ENCODE peak calls at places on chromosome 15, in five cellular contexts. One of them, this sample, is unnamed.

GRCh38 chr15:51888593-51889195 is 59.2 kb downstream of the TMOD3 start:
- DNase-seq in IMR-90: peak; percentile 31
- DNase-seq in A549: peak; percentile 51
- DNase-seq in HepG2: no peak
- DNase-seq in SK-N-SH: peak; percentile 57
- DNase-seq in this sample: no peak

GRCh38 chr15:72155021-72155621 is 36.9 kb downstream of the SENP8 start:
- DNase-seq in A549: peak; percentile 67
- DNase-seq in SK-N-SH: peak; percentile 45
- DNase-seq in HepG2: no peak
- DNase-seq in IMR-90: peak; percentile 6
- DNase-seq in this sample: no peak

GRCh38 chr15:64943512-64944225 is 32.0 kb downstream of the ANKDD1A start:
- DNase-seq in IMR-90: no peak
- DNase-seq in HepG2: no peak
- DNase-seq in SK-N-SH: no peak
- DNase-seq in A549: no peak
- DNase-seq in this sample: peak; percentile 38

GRCh38 chr15:83108266-83109219 is 1.1 kb downstream of the TM6SF1 start:
- DNase-seq in IMR-90: peak; percentile 52
- DNase-seq in SK-N-SH: peak; percentile 33
- DNase-seq in HepG2: no peak
- DNase-seq in A549: peak; percentile 47
- DNase-seq in this sample: no peak

GRCh38 chr15:101172421-101173097 is 79.3 kb downstream of the CHSY1 start:
- DNase-seq in SK-N-SH: peak; percentile 74
- DNase-seq in IMR-90: peak; percentile 70
- DNase-seq in A549: no peak
- DNase-seq in HepG2: no peak
- DNase-seq in this sample: no peak

GRCh38 chr15:100665570-100665969 is 63.2 kb downstream of the ASB7 start:
- DNase-seq in A549: no peak
- DNase-seq in IMR-90: peak; percentile 58
- DNase-seq in SK-N-SH: no peak
- DNase-seq in HepG2: no peak
- DNase-seq in this sample: no peak

GRCh38 chr15:51240066-51240465 is 98.3 kb downstream of the CYP19A1 start:
- DNase-seq in A549: no peak
- DNase-seq in SK-N-SH: no peak
- DNase-seq in HepG2: no peak
- DNase-seq in IMR-90: no peak
- DNase-seq in this sample: no peak

GRCh38 chr15:44194397-44195150 is 497 bp downstream of the FRMD5 start:
- DNase-seq in SK-N-SH: peak; percentile 73
- DNase-seq in IMR-90: peak; percentile 85
- DNase-seq in A549: peak; percentile 48
- DNase-seq in HepG2: no peak
- DNase-seq in this sample: no peak

GRCh38 chr15:55222588-55222987 is 25.8 kb upstream of the RSL24D1 start:
- DNase-seq in HepG2: no peak
- DNase-seq in IMR-90: no peak
- DNase-seq in A549: no peak
- DNase-seq in SK-N-SH: no peak
- DNase-seq in this sample: no peak

GRCh38 chr15:101472033-101472432 is 17.5 kb downstream of the PCSK6 start:
- DNase-seq in IMR-90: no peak
- DNase-seq in SK-N-SH: no peak
- DNase-seq in HepG2: no peak
- DNase-seq in A549: no peak
- DNase-seq in this sample: no peak

GRCh38 chr15:96341465-96342142 is 11.1 kb downstream of the NR2F2 start:
- DNase-seq in A549: no peak
- DNase-seq in HepG2: no peak
- DNase-seq in SK-N-SH: no peak
- DNase-seq in IMR-90: no peak
- DNase-seq in this sample: no peak

GRCh38 chr15:47517737-47518136 is 199.6 kb upstream of the SEMA6D start:
- DNase-seq in SK-N-SH: no peak
- DNase-seq in HepG2: no peak
- DNase-seq in IMR-90: peak; percentile 13
- DNase-seq in A549: no peak
- DNase-seq in this sample: no peak
- TF ChIP-seq RFX5 in SK-N-SH: no peak
- TF ChIP-seq RFX5 in HepG2: no peak
- TF ChIP-seq RFX5 in IMR-90: no peak
- TF ChIP-seq RFX5 in A549: no peak
- TF ChIP-seq RFX5 in this sample: no peak

GRCh38 chr15:53251998-53252397 is 461.9 kb upstream of the ONECUT1 start:
- DNase-seq in HepG2: peak; percentile 23
- DNase-seq in SK-N-SH: no peak
- DNase-seq in IMR-90: no peak
- DNase-seq in A549: no peak
- DNase-seq in this sample: no peak
- H3K4me1 ChIP-seq in HepG2: peaks cover 9% of the 10 kb centered on the region
- H3K4me1 ChIP-seq in SK-N-SH: no peaks in the 10 kb centered on the region
- H3K4me1 ChIP-seq in IMR-90: no peaks in the 10 kb centered on the region
- H3K4me1 ChIP-seq in A549: no peaks in the 10 kb centered on the region
- H3K4me1 ChIP-seq in this sample: no peaks in the 10 kb centered on the region

DNA sequence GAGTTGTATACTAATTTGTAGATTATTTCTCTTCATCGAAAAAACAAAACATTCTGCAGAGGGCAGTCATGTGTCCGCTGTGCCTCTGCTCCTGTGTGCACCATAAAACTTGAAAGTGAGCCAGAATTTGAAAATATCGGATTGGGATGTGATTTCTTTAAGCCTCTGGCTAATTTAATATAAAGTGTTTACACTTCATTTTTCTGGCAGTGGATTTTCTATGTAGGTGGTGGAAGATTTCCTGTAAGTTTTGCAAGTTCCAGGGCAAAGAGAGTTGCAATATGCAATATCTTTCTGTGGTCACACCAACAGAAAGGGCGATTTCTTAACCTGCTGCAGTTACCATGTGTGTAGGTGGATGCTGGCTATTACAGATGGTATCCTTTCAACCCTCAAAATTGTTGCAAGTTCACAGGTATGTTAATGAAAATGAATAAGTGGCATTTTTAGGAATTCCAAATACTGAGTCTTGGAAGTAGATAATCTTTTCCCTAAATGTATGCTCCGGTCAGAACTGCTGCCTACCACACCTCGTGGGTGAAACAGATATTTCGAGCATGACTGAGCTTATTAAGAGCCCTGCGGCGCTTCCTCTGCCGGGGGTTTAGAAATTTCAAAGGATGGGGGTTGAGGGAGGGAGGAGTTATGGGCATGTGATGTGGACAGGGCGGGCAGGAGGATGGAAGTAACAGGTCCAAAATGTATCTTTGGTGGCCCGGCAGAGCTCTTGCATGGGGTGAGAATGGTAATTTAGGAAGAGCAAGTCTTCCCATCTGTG is 134.0 kb downstream of the PGPEP1L start:
- DNase-seq in SK-N-SH: no peak
- DNase-seq in HepG2: no peak
- DNase-seq in IMR-90: peak; percentile 83
- DNase-seq in A549: peak; percentile 97
- DNase-seq in this sample: no peak
- TF ChIP-seq RFX5 in SK-N-SH: no peak
- TF ChIP-seq RFX5 in HepG2: no peak
- TF ChIP-seq RFX5 in IMR-90: no peak
- TF ChIP-seq RFX5 in A549: peak; percentile 36
- TF ChIP-seq RFX5 in this sample: no peak

GRCh38 chr15:42131006-42131405 is 25.4 kb downstream of the PLA2G4F start:
- DNase-seq in HepG2: no peak
- DNase-seq in IMR-90: no peak
- DNase-seq in A549: no peak
- DNase-seq in SK-N-SH: no peak
- DNase-seq in this sample: no peak

GRCh38 chr15:42133892-42134502 is 22.4 kb downstream of the PLA2G4F start:
- DNase-seq in SK-N-SH: peak; percentile 50
- DNase-seq in A549: peak; percentile 54
- DNase-seq in IMR-90: peak; percentile 17
- DNase-seq in HepG2: peak; percentile 52
- DNase-seq in this sample: peak; percentile 95

GRCh38 chr15:42134617-42135243 is 21.7 kb downstream of the PLA2G4F start:
- DNase-seq in A549: no peak
- DNase-seq in SK-N-SH: no peak
- DNase-seq in HepG2: peak; percentile 68
- DNase-seq in IMR-90: no peak
- DNase-seq in this sample: peak; percentile 22

GRCh38 chr15:42131826-42132806 is 24.3 kb downstream of the PLA2G4F start:
- DNase-seq in IMR-90: no peak
- DNase-seq in SK-N-SH: no peak
- DNase-seq in HepG2: no peak
- DNase-seq in A549: no peak
- DNase-seq in this sample: no peak

DNA sequence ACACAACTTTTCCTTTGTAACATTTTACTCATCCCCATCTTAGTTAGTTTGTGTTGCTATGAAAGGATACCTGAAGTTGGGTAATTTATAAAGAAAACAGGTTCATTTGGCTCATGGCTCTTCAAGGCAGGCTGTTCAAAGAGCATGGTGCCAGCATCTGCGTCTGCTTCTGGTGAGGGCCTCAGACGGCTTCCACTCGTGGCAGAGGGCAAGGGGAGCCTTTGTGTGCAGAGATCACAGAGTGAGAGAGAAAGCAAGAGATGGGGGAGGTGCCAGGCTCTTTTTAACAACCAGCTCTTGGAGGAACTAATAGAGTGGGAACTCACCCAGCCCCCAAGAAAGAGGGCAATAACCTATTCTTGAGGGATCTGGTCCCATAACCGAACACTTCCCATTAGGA is 23.1 kb downstream of the PLA2G4F start:
- DNase-seq in IMR-90: no peak
- DNase-seq in A549: no peak
- DNase-seq in SK-N-SH: no peak
- DNase-seq in HepG2: no peak
- DNase-seq in this sample: no peak
- H3K4me1 ChIP-seq in IMR-90: no peaks in the 10 kb centered on the region
- H3K4me1 ChIP-seq in A549: peaks cover 15% of the 10 kb centered on the region
- H3K4me1 ChIP-seq in SK-N-SH: no peaks in the 10 kb centered on the region
- H3K4me1 ChIP-seq in HepG2: peaks cover 47% of the 10 kb centered on the region
- H3K4me1 ChIP-seq in this sample: peaks cover 7% of the 10 kb centered on the region

GRCh38 chr15:40908095-40908494 is 13.8 kb downstream of the VPS18 start:
- DNase-seq in SK-N-SH: no peak
- DNase-seq in A549: no peak
- DNase-seq in HepG2: no peak
- DNase-seq in IMR-90: no peak
- DNase-seq in this sample: no peak

GRCh38 chr15:40904552-40905201 is 10.4 kb downstream of the VPS18 start:
- DNase-seq in IMR-90: no peak
- DNase-seq in A549: no peak
- DNase-seq in HepG2: no peak
- DNase-seq in SK-N-SH: no peak
- DNase-seq in this sample: no peak

GRCh38 chr15:40906947-40907802 is 12.9 kb downstream of the VPS18 start:
- DNase-seq in A549: no peak
- DNase-seq in HepG2: no peak
- DNase-seq in SK-N-SH: peak; percentile 72
- DNase-seq in IMR-90: peak; percentile 41
- DNase-seq in this sample: no peak

GRCh38 chr15:40902605-40903561 is 8.6 kb downstream of the VPS18 start:
- DNase-seq in HepG2: no peak
- DNase-seq in SK-N-SH: no peak
- DNase-seq in IMR-90: no peak
- DNase-seq in A549: no peak
- DNase-seq in this sample: no peak

DNA sequence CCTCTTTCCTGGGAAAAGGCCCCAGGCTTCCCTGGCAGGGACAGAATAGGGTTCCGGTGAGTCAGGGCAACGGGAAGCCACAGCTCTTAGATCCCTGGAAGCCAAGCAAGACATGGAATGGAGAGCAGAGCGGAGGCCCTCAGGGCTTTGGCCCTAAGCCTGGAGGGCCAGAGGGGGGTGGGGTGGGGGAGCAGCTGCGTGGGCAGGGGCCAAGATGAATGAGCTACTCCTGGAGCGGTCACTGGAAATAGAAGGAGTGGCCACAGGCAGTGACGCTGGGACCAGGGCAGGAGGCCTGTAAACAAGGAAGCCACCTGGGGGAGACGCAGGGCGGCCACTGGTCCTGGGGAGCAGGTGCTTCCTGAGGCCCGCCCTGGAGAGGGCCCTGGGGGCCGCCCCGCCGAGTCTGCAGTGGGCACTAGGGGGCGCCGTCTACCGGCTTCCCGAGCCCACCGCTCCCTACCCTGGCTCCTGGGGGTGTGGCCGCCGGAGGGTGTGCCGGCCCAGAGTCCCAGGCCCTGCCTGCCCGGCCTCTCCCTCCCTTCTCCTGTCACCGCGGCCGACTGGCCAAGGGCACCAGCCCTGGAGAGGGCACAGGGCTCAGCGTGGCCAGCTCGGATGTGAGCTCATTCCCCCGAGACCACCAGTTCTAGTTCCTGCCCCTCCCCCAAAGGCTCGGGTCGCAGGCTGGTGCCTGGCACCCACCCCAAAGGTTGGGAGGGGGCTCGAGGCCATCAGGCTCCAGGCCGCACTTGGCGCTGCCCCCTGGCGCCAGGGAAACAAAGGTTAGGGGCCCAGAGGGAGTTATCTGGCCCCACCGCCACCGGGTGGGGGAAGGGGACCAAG is 12.1 kb downstream of the VPS18 start:
- DNase-seq in SK-N-SH: peak; percentile 95
- DNase-seq in HepG2: peak; percentile 70
- DNase-seq in IMR-90: peak; percentile 96
- DNase-seq in A549: peak; percentile 64
- DNase-seq in this sample: peak; percentile 98
- TF ChIP-seq RFX5 in SK-N-SH: no peak
- TF ChIP-seq RFX5 in HepG2: no peak
- TF ChIP-seq RFX5 in IMR-90: no peak
- TF ChIP-seq RFX5 in A549: no peak
- TF ChIP-seq RFX5 in this sample: no peak

GRCh38 chr15:38072007-38072506 is 137.6 kb downstream of the TMCO5A start:
- DNase-seq in HepG2: no peak
- DNase-seq in A549: no peak
- DNase-seq in SK-N-SH: no peak
- DNase-seq in IMR-90: no peak
- DNase-seq in this sample: no peak

GRCh38 chr15:38071211-38071972 is 137.0 kb downstream of the TMCO5A start:
- DNase-seq in SK-N-SH: no peak
- DNase-seq in A549: no peak
- DNase-seq in IMR-90: no peak
- DNase-seq in HepG2: no peak
- DNase-seq in this sample: no peak

GRCh38 chr15:38074029-38074428 is 139.6 kb downstream of the TMCO5A start:
- DNase-seq in A549: no peak
- DNase-seq in HepG2: no peak
- DNase-seq in SK-N-SH: no peak
- DNase-seq in IMR-90: no peak
- DNase-seq in this sample: no peak

GRCh38 chr15:38072507-38073277 is 138.3 kb downstream of the TMCO5A start:
- DNase-seq in HepG2: peak; percentile 75
- DNase-seq in A549: peak; percentile 81
- DNase-seq in IMR-90: peak; percentile 71
- DNase-seq in SK-N-SH: peak; percentile 84
- DNase-seq in this sample: peak; percentile 83

GRCh38 chr15:38073278-38073930 is 139.0 kb downstream of the TMCO5A start:
- DNase-seq in A549: peak; percentile 30
- DNase-seq in IMR-90: peak; percentile 35
- DNase-seq in SK-N-SH: no peak
- DNase-seq in HepG2: peak; percentile 43
- DNase-seq in this sample: no peak
- H3K4me1 ChIP-seq in A549: peaks cover 25% of the 10 kb centered on the region
- H3K4me1 ChIP-seq in IMR-90: peaks cover 9% of the 10 kb centered on the region
- H3K4me1 ChIP-seq in SK-N-SH: peaks cover 27% of the 10 kb centered on the region
- H3K4me1 ChIP-seq in HepG2: peaks cover 15% of the 10 kb centered on the region
- H3K4me1 ChIP-seq in this sample: no peaks in the 10 kb centered on the region

This sample was measured in H1.